ENCODE peak calls at places on chromosomes 13 and 19, in five cellular contexts. M is cardiac muscle cell, N is WERI-Rb-1, V is AG04449, W is fibroblast of mammary gland. G is an unnamed sample.
A peak's percentile ranks its signal among the peaks of the same experiment; 100 is the strongest.

GRCh38 chr13:73090116-73090811 is 31.5 kb downstream of the KLF5 start:
- DNase-seq in M (no peak), N (no peak), V (peak; percentile 19), W (peak; percentile 80), G (no peak)

GRCh38 chr19:39166571-39167391 is 30.0 kb upstream of the NCCRP1 start:
- DNase-seq in N (peak; percentile 33), V (no peak), W (no peak), M (peak; percentile 73), G (no peak)

GRCh38 chr19:51366050-51366998 is at the start of gene ETFB:
- DNase-seq in W (peak; percentile 98), M (peak; percentile 99), N (peak; percentile 99), V (peak; percentile 82), G (peak; percentile 97)

GRCh38 chr13:41589434-41589833 is 132.1 kb downstream of the RGCC start:
- DNase-seq in V (no peak), N (no peak), M (no peak), W (no peak), G (no peak)

GRCh38 chr13:75480691-75481175 is 1.2 kb downstream of the TBC1D4 start:
- DNase-seq in V (no peak), N (peak; percentile 27), M (peak; percentile 56), W (peak; percentile 63), G (peak; percentile 36)

GRCh38 chr19:13102666-13103584 is at the start of gene LYL1:
- DNase-seq in N (no peak), M (peak; percentile 89), V (no peak), W (no peak), G (peak; percentile 99)

GRCh38 chr19:50514346-50515167 is 844 bp upstream of the ASPDH start:
- DNase-seq in M (peak; percentile 28), W (no peak), V (no peak), N (no peak), G (no peak)

GRCh38 chr19:49499030-49499670 is 2.9 kb downstream of the RPS11 start:
- DNase-seq in W (no peak), N (no peak), V (no peak), M (no peak), G (no peak)

GRCh38 chr19:55345818-55346724 is 6.4 kb downstream of the KMT5C start:
- DNase-seq in W (peak; percentile 80), M (no peak), N (peak; percentile 38), V (no peak), G (no peak)

GRCh38 chr19:40799558-40800338 is 757 bp downstream of the EGLN2 start:
- DNase-seq in N (no peak), M (peak; percentile 60), W (no peak), V (no peak), G (peak; percentile 57)

GRCh38 chr19:15556634-15557181 is 48.4 kb downstream of the CYP4F22 start:
- DNase-seq in V (no peak), M (no peak), N (no peak), W (no peak), G (no peak)
- TF ChIP-seq CTCF in V (no peak), M (no peak), N (no peak), W (no peak), G (no peak)

GRCh38 chr19:53944416-53944815 is 18.3 kb upstream of the CACNG8 start:
- DNase-seq in M (no peak), V (no peak), W (no peak), N (no peak), G (no peak)

GRCh38 chr19:53945441-53945840 is 17.3 kb upstream of the CACNG8 start:
- DNase-seq in M (no peak), N (peak; percentile 21), W (peak; percentile 18), V (no peak), G (peak; percentile 31)

GRCh38 chr19:53945998-53946397 is 16.7 kb upstream of the CACNG8 start:
- DNase-seq in W (no peak), V (no peak), M (no peak), N (no peak), G (no peak)

GRCh38 chr19:53944933-53945332 is 17.8 kb upstream of the CACNG8 start:
- DNase-seq in M (no peak), W (no peak), N (no peak), V (no peak), G (no peak)

DNA sequence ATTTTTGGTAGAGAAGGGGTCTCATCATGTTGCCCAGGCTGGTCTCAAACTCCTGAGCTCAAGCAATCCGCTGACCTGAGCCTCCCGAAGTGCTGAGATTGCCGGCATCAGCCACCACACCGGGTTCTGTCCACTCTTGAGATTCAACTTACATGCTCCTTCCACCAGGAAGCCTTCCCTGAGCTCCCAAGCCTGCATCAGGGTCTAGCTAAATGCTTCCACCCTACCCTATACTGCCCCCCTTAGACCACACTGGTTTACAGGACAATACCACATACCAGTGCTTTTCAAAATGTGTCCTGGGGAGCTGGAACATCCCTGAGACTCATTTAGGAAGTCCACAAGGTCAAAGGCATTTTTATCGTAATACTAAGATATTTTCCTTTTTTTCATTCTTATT is 15.1 kb upstream of the CACNG8 start:
- DNase-seq in N (peak; percentile 16), V (no peak), M (no peak), W (peak; percentile 8), G (peak; percentile 30)
- TF ChIP-seq CTCF in N (peak; percentile 19), V (no peak), M (peak; percentile 31), W (peak; percentile 16), G (no peak)

GRCh38 chr13:37608750-37609339 is 10.3 kb upstream of the POSTN start:
- DNase-seq in W (peak; percentile 21), V (no peak), N (no peak), M (no peak), G (no peak)
- TF ChIP-seq CTCF in W (peak; percentile 54), V (peak; percentile 29), N (no peak), M (peak; percentile 48), G (peak; percentile 69)

DNA sequence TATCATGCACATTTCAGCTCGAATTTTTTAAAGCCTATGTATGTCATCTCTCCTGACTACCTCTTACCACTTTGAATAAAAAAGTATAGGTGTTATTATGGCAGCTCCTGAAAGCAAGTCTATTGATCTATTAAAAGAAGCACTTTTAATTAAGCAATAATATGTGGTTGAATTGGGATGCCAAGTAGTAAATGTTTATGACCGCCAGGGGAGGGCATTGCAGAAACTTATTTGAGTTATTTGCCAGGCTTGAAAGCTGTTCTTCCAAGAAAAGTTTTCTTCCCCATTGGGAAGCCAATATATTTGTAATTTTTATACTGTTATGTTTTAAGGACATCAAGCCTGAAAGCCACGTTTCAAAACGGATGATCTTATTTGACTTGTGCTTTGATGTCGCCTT is 88.1 kb upstream of the SOX21 start:
- DNase-seq in M (no peak), N (no peak), V (no peak), W (no peak), G (no peak)
- TF ChIP-seq CTCF in M (no peak), N (no peak), V (no peak), W (no peak), G (no peak)

GRCh38 chr13:70310720-70311119 is 202.5 kb upstream of the KLHL1 start:
- DNase-seq in M (peak; percentile 72), N (peak; percentile 25), V (no peak), W (no peak), G (peak; percentile 47)
- TF ChIP-seq CTCF in M (no peak), N (peak; percentile 21), V (no peak), W (no peak), G (no peak)

DNA sequence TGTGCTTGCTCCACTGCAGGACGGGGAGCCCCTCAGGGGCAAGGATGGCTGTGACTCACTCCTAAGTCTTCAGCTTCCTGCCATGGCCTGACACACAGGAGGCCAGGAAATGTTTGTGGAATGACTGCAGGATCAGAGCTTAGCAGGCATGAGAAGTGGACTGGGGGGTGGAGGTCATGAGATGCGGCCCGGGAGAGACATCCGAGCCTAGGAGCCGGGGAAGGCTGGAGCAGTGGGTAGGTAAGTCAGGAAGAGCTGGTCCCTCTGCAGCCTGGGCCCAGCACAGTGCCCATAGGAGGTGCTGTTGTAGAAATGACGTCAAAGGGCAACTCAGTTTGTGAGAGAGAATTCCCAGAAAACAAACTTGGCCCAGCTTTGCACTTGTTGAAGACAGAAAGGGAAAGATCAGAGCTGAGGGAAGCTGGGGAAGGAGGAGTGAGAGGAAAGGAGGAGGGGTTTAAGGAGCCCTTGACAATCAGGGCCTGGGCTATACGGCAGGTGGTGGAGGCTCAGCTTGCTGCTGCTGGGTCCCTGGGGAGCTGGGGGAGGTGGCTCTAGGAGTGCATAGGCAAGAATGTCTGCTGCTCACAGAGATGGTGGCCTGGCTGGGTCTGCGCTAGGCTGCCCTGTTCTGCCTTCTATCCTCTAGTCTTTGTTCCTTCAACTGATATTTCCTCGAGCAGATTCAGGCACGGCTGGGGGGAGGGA is 18.5 kb downstream of the POU2F2 start:
- DNase-seq in W (peak; percentile 98), V (peak; percentile 91), M (no peak), N (peak; percentile 87), G (peak; percentile 46)
- TF ChIP-seq CTCF in W (peak; percentile 36), V (peak; percentile 32), M (peak; percentile 39), N (peak; percentile 47), G (no peak)

GRCh38 chr13:96819375-96819774 is 174.9 kb downstream of the OXGR1 start:
- DNase-seq in N (no peak), V (no peak), W (peak; percentile 16), M (no peak), G (no peak)

GRCh38 chr13:96821381-96821780 is 172.9 kb downstream of the OXGR1 start:
- DNase-seq in M (no peak), W (peak; percentile 84), V (no peak), N (no peak), G (no peak)

GRCh38 chr13:96816874-96817273 is 177.4 kb downstream of the OXGR1 start:
- DNase-seq in M (no peak), V (no peak), W (no peak), N (no peak), G (no peak)

GRCh38 chr13:96817336-96817941 is 176.8 kb downstream of the OXGR1 start:
- DNase-seq in M (peak; percentile 51), N (no peak), V (no peak), W (peak; percentile 58), G (peak; percentile 9)

DNA sequence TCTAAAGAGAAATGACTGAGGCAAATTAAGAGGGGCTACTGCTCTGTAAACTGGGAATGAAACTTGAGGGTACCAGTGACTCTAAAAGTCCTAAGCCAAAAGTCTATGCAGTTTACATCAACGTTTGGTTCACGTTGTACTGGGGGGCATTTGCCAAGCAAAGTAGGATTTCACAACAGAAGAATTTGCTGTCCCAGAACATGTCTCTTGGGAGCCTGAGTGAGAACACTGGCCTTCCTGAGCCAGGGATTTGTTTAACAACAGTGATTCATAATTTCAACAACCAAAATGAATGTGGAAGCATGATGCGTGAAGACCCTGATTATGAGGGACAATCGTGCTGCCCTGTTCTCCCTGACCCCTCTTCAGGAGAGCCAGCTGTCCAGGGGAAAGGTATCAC is 178.0 kb downstream of the OXGR1 start:
- DNase-seq in W (peak; percentile 89), M (no peak), N (no peak), V (no peak), G (no peak)
- TF ChIP-seq CTCF in W (no peak), M (no peak), N (no peak), V (no peak), G (no peak)